ENCODE peak calls at places on chromosomes 13 and 19, in nine cellular contexts. N, H, U, L, S, R, O, W and Y are unnamed samples.

GRCh38 chr19:48365602-48366001 is 1.4 kb downstream of the SYNGR4 start:
- DNase-seq in N (no peak), H (no peak), U (no peak), L (no peak), S (no peak), R (peak; percentile 22), O (no peak), W (no peak), Y (no peak)

GRCh38 chr19:7242601-7243258 is 51.5 kb downstream of the INSR start:
- DNase-seq in N (no peak), H (peak; percentile 76), U (no peak), L (peak; percentile 74), S (no peak), R (no peak), O (no peak), W (no peak), Y (peak; percentile 93)

GRCh38 chr19:5880604-5881078 is 10.3 kb upstream of the FUT5 start:
- DNase-seq in N (no peak), H (peak; percentile 19), U (no peak), L (peak; percentile 53), S (no peak), R (peak; percentile 51), O (no peak), W (no peak), Y (peak; percentile 85)

GRCh38 chr13:99778500-99778899 is 193.1 kb downstream of the ZIC5 start:
- DNase-seq in N (no peak), H (no peak), U (no peak), L (no peak), S (no peak), R (no peak), O (no peak), W (no peak), Y (no peak)

GRCh38 chr13:79320433-79320832 is 85.6 kb downstream of the RBM26 start:
- DNase-seq in N (no peak), H (no peak), U (no peak), L (no peak), S (no peak), R (no peak), O (no peak), W (no peak), Y (no peak)

GRCh38 chr13:26011996-26012688 is 39.7 kb downstream of the SHISA2 start:
- DNase-seq in N (peak; percentile 32), H (no peak), U (no peak), L (no peak), S (no peak), R (no peak), O (no peak), W (no peak), Y (no peak)

GRCh38 chr13:97946951-97947588 is 6.4 kb upstream of the IPO5 start:
- DNase-seq in N (no peak), H (peak; percentile 91), U (no peak), L (peak; percentile 94), S (no peak), R (no peak), O (no peak), W (no peak), Y (peak; percentile 90)

GRCh38 chr19:14411161-14411560 is 8.0 kb downstream of the DDX39A start:
- DNase-seq in N (no peak), H (no peak), U (no peak), L (no peak), S (no peak), R (no peak), O (no peak), W (no peak), Y (no peak)

GRCh38 chr13:44307255-44307654 is 66.4 kb upstream of the SERP2 start:
- DNase-seq in N (no peak), H (no peak), U (no peak), L (no peak), S (no peak), R (no peak), O (no peak), W (no peak), Y (no peak)

GRCh38 chr19:6204212-6204611 is 68.7 kb downstream of the ACSBG2 start:
- DNase-seq in N (no peak), H (peak; percentile 60), U (no peak), L (no peak), S (no peak), R (no peak), O (no peak), W (no peak), Y (peak; percentile 46)

GRCh38 chr13:107427531-107427930 is 787.8 kb downstream of the LIG4 start:
- DNase-seq in N (no peak), H (no peak), U (no peak), L (no peak), S (no peak), R (no peak), O (no peak), W (no peak), Y (no peak)

GRCh38 chr19:11200931-11201330 is 3.6 kb upstream of the KANK2 start:
- DNase-seq in N (no peak), H (no peak), U (no peak), L (no peak), S (no peak), R (no peak), O (no peak), W (no peak), Y (no peak)

GRCh38 chr13:113914333-113915011 is 50.6 kb upstream of the GAS6 start:
- DNase-seq in N (no peak), H (no peak), U (no peak), L (no peak), S (no peak), R (no peak), O (no peak), W (no peak), Y (no peak)

GRCh38 chr13:44174769-44175425 is 198.7 kb upstream of the SERP2 start:
- DNase-seq in N (no peak), H (peak; percentile 54), U (no peak), L (peak; percentile 78), S (no peak), R (no peak), O (no peak), W (peak; percentile 59), Y (peak; percentile 29)

GRCh38 chr19:50556236-50557008 is 11.8 kb downstream of the LRRC4B start:
- DNase-seq in N (peak; percentile 77), H (peak; percentile 90), U (no peak), L (peak; percentile 68), S (peak; percentile 19), R (peak; percentile 62), O (peak; percentile 98), W (peak; percentile 58), Y (peak; percentile 78)

GRCh38 chr13:53123536-53123935 is 94.9 kb downstream of the OLFM4 start:
- DNase-seq in N (no peak), H (no peak), U (no peak), L (no peak), S (no peak), R (no peak), O (no peak), W (no peak), Y (no peak)

GRCh38 chr19:51071006-51071405 is 6.1 kb upstream of the KLK13 start:
- DNase-seq in N (no peak), H (no peak), U (no peak), L (no peak), S (peak; percentile 60), R (no peak), O (no peak), W (no peak), Y (no peak)

GRCh38 chr19:58577581-58578429 is 4.7 kb upstream of the MZF1 start:
- DNase-seq in N (no peak), H (no peak), U (no peak), L (no peak), S (no peak), R (peak; percentile 12), O (no peak), W (no peak), Y (no peak)

GRCh38 chr19:11205939-11206570 is 8.7 kb upstream of the KANK2 start:
- DNase-seq in N (no peak), H (no peak), U (no peak), L (no peak), S (no peak), R (no peak), O (no peak), W (no peak), Y (no peak)

GRCh38 chr19:55703790-55704215 is 28.8 kb downstream of the EPN1 start:
- DNase-seq in N (peak; percentile 61), H (peak; percentile 2), U (no peak), L (peak; percentile 12), S (no peak), R (no peak), O (peak; percentile 32), W (no peak), Y (peak; percentile 47)

GRCh38 chr13:61391426-61391825 is 24.2 kb downstream of the PCDH20 start:
- DNase-seq in N (no peak), H (no peak), U (no peak), L (no peak), S (no peak), R (no peak), O (no peak), W (no peak), Y (no peak)

GRCh38 chr13:113855931-113856715 is 7.8 kb downstream of the GAS6 start:
- DNase-seq in N (no peak), H (no peak), U (no peak), L (no peak), S (no peak), R (peak; percentile 13), O (no peak), W (no peak), Y (no peak)

GRCh38 chr19:39211731-39212376 is 7.8 kb upstream of the SYCN start:
- DNase-seq in N (no peak), H (peak; percentile 22), U (no peak), L (no peak), S (no peak), R (no peak), O (no peak), W (no peak), Y (no peak)

GRCh38 chr13:51861728-51862300 is at the start of gene CCDC70:
- DNase-seq in N (peak; percentile 12), H (no peak), U (no peak), L (peak; percentile 38), S (no peak), R (no peak), O (no peak), W (no peak), Y (no peak)

GRCh38 chr13:41802684-41803554 is 158.0 kb downstream of the VWA8 start:
- DNase-seq in N (no peak), H (peak; percentile 22), U (no peak), L (peak; percentile 85), S (no peak), R (no peak), O (no peak), W (no peak), Y (peak; percentile 49)